ENCODE peak calls at places on chromosomes 5 and 9, in eight cellular contexts. R is fibroblast of lung, M is A549, Y is neural progenitor cell, K is OCI-LY7, W is endothelial cell of umbilical vein, S is GM23338, C is MM.1S. X is an unnamed sample.

GRCh38 chr5:172854451-172854871 is 20.4 kb downstream of the ERGIC1 start:
- DNase-seq in M (no peak), K (no peak), C (no peak), Y (no peak), W (peak; percentile 70), R (no peak), S (no peak), X (no peak)

GRCh38 chr5:169084775-169085566 is 216.0 kb downstream of the SLIT3 start:
- DNase-seq in R (no peak), C (no peak), K (no peak), Y (peak; percentile 24), M (no peak), W (no peak), S (no peak), X (no peak)

GRCh38 chr5:57435701-57436134 is 46.9 kb downstream of the ACTBL2 start:
- DNase-seq in C (no peak), W (peak; percentile 99), Y (no peak), S (no peak), K (no peak), M (peak; percentile 30), R (peak; percentile 100), X (peak; percentile 86)

GRCh38 chr9:5869315-5870019 is 21.2 kb upstream of the MLANA start:
- DNase-seq in M (peak; percentile 56), W (no peak), C (no peak), K (peak; percentile 46), Y (peak; percentile 20), S (peak; percentile 75), R (no peak), X (no peak)

GRCh38 chr9:131539223-131539923 is 6.0 kb upstream of the PRRT1B start:
- DNase-seq in M (no peak), R (no peak), C (no peak), S (no peak), W (no peak), K (no peak), Y (no peak), X (no peak)

GRCh38 chr5:154756203-154756870 is 1.2 kb downstream of the LARP1 start:
- DNase-seq in R (no peak), K (peak; percentile 44), M (no peak), W (peak; percentile 46), S (no peak), Y (peak; percentile 54), C (peak; percentile 40), X (peak; percentile 31)

GRCh38 chr5:122419195-122419894 is 107.3 kb downstream of the SNCAIP start:
- DNase-seq in S (no peak), W (no peak), R (no peak), C (no peak), M (no peak), Y (no peak), K (no peak), X (no peak)

GRCh38 chr9:82273121-82273520 is 284.5 kb downstream of the SPATA31D1 start:
- DNase-seq in R (peak; percentile 71), K (no peak), M (no peak), W (no peak), Y (no peak), C (no peak), S (no peak), X (peak; percentile 42)

GRCh38 chr9:24899463-24899862 is 353.8 kb upstream of the IZUMO3 start:
- DNase-seq in K (no peak), S (peak; percentile 11), R (no peak), W (no peak), M (no peak), Y (no peak), C (no peak), X (no peak)

GRCh38 chr9:137194388-137194787 is 5.9 kb downstream of the SSNA1 start:
- DNase-seq in Y (peak; percentile 42), S (no peak), W (no peak), R (no peak), M (no peak), K (no peak), C (no peak), X (no peak)

GRCh38 chr5:79845448-79846197 is 145.4 kb downstream of the MTX3 start:
- DNase-seq in R (peak; percentile 96), C (no peak), M (no peak), K (no peak), S (no peak), Y (no peak), W (no peak), X (peak; percentile 79)

GRCh38 chr5:168916266-168916665 is 337.1 kb upstream of the PANK3 start:
- DNase-seq in R (no peak), S (peak; percentile 60), Y (no peak), M (no peak), W (no peak), C (no peak), K (no peak), X (no peak)

GRCh38 chr5:54148062-54148461 is 162.3 kb downstream of the ARL15 start:
- DNase-seq in M (no peak), R (no peak), S (no peak), K (no peak), C (no peak), W (no peak), Y (no peak), X (no peak)

GRCh38 chr5:175796536-175797499 is 74.6 kb upstream of the CPLX2 start:
- DNase-seq in W (peak; percentile 66), S (peak; percentile 96), C (peak; percentile 39), M (peak; percentile 66), Y (peak; percentile 98), R (peak; percentile 84), K (no peak), X (peak; percentile 79)
- TF ChIP-seq CTCF in W (no peak), S (no peak), C (no peak), M (no peak), Y (peak; percentile 3), R (no peak), K (no peak), X (no peak)

GRCh38 chr5:38422622-38423021 is 133.8 kb downstream of the LIFR start:
- DNase-seq in K (no peak), W (no peak), C (no peak), M (no peak), S (no peak), R (no peak), Y (no peak), X (no peak)

GRCh38 chr5:38423536-38424178 is 132.8 kb downstream of the LIFR start:
- DNase-seq in M (no peak), R (peak; percentile 20), S (no peak), Y (no peak), K (no peak), C (no peak), W (no peak), X (no peak)

GRCh38 chr5:38417658-38418017 is 138.8 kb downstream of the LIFR start:
- DNase-seq in W (no peak), C (no peak), M (no peak), K (no peak), S (no peak), Y (no peak), R (no peak), X (no peak)

GRCh38 chr5:38420691-38421395 is 135.6 kb downstream of the LIFR start:
- DNase-seq in K (peak; percentile 36), Y (peak; percentile 61), M (peak; percentile 80), C (peak; percentile 59), R (peak; percentile 50), S (peak; percentile 70), W (peak; percentile 73), X (peak; percentile 57)

DNA sequence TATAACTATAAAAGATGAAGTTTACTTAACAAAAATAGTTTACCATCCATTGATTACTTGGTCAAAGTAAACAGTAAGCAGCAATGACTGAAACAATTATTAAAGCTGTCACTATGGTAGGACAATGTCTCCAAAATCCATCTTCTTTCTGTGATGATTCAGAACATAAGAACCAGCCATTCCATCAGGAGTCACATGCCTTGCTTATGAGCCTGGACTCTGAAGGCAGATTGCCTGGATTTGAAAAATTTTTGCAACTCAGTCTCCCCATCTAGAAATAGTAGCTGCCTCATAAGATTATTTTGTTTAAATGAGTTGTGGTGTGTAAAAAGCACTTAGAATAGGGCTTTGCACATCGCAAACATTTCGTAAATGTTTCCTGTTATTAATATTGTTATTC is 136.2 kb downstream of the LIFR start:
- DNase-seq in W (no peak), K (no peak), M (no peak), S (no peak), R (peak; percentile 42), C (no peak), Y (no peak), X (no peak)
- H3K4me2 ChIP-seq in W (no peak overlapping the region), K (no peak overlapping the region), M (no peak overlapping the region), S (no peak overlapping the region), R (no peak overlapping the region), C (no peak overlapping the region), Y (no peak overlapping the region), X (no peak overlapping the region)

GRCh38 chr5:167030500-167031120 is 1260.8 kb upstream of the WWC1 start:
- DNase-seq in K (no peak), C (no peak), W (no peak), S (peak; percentile 94), R (peak; percentile 1), Y (peak; percentile 64), M (peak; percentile 2), X (no peak)
- TF ChIP-seq CTCF in K (peak; percentile 20), C (peak; percentile 30), W (no peak), S (peak; percentile 89), R (peak; percentile 46), Y (peak; percentile 60), M (peak; percentile 20), X (peak; percentile 34)

GRCh38 chr9:89808076-89808701 is 203.4 kb downstream of the GADD45G start:
- DNase-seq in M (no peak), C (no peak), Y (no peak), R (peak; percentile 15), W (peak; percentile 49), K (no peak), S (peak; percentile 43), X (no peak)

GRCh38 chr9:89807682-89808075 is 202.9 kb downstream of the GADD45G start:
- DNase-seq in W (no peak), S (no peak), K (no peak), Y (no peak), R (no peak), C (no peak), M (no peak), X (no peak)

GRCh38 chr9:89805726-89806125 is 200.9 kb downstream of the GADD45G start:
- DNase-seq in W (no peak), K (no peak), Y (no peak), S (no peak), C (no peak), M (no peak), R (peak; percentile 11), X (no peak)

GRCh38 chr9:89806371-89807100 is 201.7 kb downstream of the GADD45G start:
- DNase-seq in C (no peak), S (no peak), W (peak; percentile 34), Y (no peak), R (peak; percentile 86), K (no peak), M (no peak), X (peak; percentile 23)

DNA sequence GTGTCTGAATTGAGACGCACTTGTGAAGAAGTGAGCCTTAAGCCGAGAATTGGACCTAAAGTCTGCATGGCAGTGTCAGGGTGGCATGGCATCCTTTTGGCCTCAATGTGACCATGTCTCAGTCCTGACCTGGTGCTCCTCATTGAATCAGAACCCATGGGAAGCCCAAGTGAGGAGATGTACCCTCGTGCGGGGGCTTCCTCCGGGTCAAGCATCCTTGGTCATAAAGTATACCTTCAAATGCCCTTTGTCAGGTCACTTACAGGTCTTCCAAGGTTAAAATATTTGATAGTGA is 202.2 kb downstream of the GADD45G start:
- DNase-seq in M (no peak), Y (no peak), S (no peak), K (no peak), C (no peak), W (no peak), R (no peak), X (no peak)
- H3K4me2 ChIP-seq in M (no peak overlapping the region), Y (no peak overlapping the region), S (no peak overlapping the region), K (no peak overlapping the region), C (no peak overlapping the region), W (no peak overlapping the region), R (no peak overlapping the region), X (no peak overlapping the region)

X was measured in mammary epithelial cell.